ENCODE peak calls at places on chromosome 4, in four cellular contexts. D is lung, B is mucosa of descending colon, C is astrocyte. J is an unnamed sample.

GRCh38 chr4:26766142-26766541 is 94.5 kb upstream of the STIM2 start:
- DNase-seq in D (no peak), B (no peak), C (no peak), J (no peak)

GRCh38 chr4:74886490-74886889 is 46.4 kb upstream of the PARM1 start:
- DNase-seq in D (no peak), B (no peak), C (peak), J (peak)

GRCh38 chr4:2408401-2408958 is 10.0 kb downstream of the ZFYVE28 start:
- DNase-seq in D (no peak), B (peak), C (no peak), J (no peak)

GRCh38 chr4:105236202-105236916 is 89.7 kb downstream of the TET2 start:
- DNase-seq in D (no peak), B (no peak), C (no peak), J (no peak)

GRCh38 chr4:10458190-10458589 is 964 bp upstream of the ZNF518B start:
- DNase-seq in D (no peak), B (peak), C (no peak), J (no peak)

GRCh38 chr4:105710678-105711077 is 2.1 kb downstream of the GSTCD start:
- DNase-seq in D (no peak), B (no peak), C (no peak), J (no peak)

GRCh38 chr4:54657556-54658313 is at the start of gene KIT:
- DNase-seq in D (no peak), B (peak), C (no peak), J (peak)

GRCh38 chr4:149914101-149914500 is 98.5 kb upstream of the IQCM start:
- DNase-seq in D (no peak), B (no peak), C (no peak), J (no peak)

GRCh38 chr4:178027796-178028195 is 585.6 kb upstream of the AGA start:
- DNase-seq in D (no peak), B (no peak), C (no peak), J (no peak)

GRCh38 chr4:145043306-145043705 is 54.7 kb downstream of the ANAPC10 start:
- DNase-seq in D (no peak), B (no peak), C (peak), J (no peak)

GRCh38 chr4:138671106-138671505 is 344.5 kb upstream of the NOCT start:
- DNase-seq in D (no peak), B (no peak), C (no peak), J (no peak)

GRCh38 chr4:157290622-157291021 is 70.1 kb downstream of the GRIA2 start:
- DNase-seq in D (no peak), B (no peak), C (no peak), J (no peak)
- H3K4me3 ChIP-seq in D (no peak), B (no peak), C (no peak), J (no peak)

GRCh38 chr4:24734511-24734910 is 60.9 kb upstream of the SOD3 start:
- DNase-seq in D (no peak), B (no peak), C (peak), J (peak)
- TF ChIP-seq CTCF in D (no peak), B (no peak), C (no peak), J (no peak)

DNA sequence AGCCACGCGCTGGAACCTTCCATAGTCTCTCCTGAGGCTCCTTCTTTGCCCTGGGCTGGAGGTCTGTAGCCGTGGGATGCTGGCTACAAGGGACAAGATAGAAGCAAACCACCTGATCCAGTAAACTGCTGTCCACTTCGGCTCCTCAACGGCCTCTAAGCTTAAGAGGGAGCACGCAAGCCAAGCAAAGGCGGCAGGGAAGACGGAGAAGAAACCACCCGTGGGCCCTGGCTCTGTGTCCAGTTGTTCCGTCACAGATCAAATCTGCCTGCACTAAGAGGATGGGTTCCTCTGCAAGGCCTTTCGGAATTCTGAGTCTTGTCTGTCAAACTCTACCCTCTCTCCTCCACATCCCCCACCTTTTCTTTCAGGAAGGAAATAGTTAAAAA is 401 bp upstream of the EDNRA start:
- DNase-seq in D (no peak), B (no peak), C (no peak), J (no peak)
- H3K4me3 ChIP-seq in D (peak), B (no peak), C (peak), J (peak)

GRCh38 chr4:65007841-65008439 is 598.7 kb upstream of the TECRL start:
- DNase-seq in D (no peak), B (no peak), C (peak), J (peak)
- TF ChIP-seq CTCF in D (no peak), B (no peak), C (peak), J (peak)

GRCh38 chr4:154491731-154492249 is at the start of gene DCHS2:
- DNase-seq in D (no peak), B (peak), C (no peak), J (no peak)
- H3K4me3 ChIP-seq in D (no peak), B (no peak), C (peak), J (no peak)

GRCh38 chr4:110442309-110442708 is 33.6 kb upstream of the ENPEP start:
- DNase-seq in D (no peak), B (no peak), C (no peak), J (no peak)
- TF ChIP-seq CTCF in D (no peak), B (no peak), C (no peak), J (no peak)

GRCh38 chr4:156344397-156344796 is 390.7 kb upstream of the CTSO start:
- DNase-seq in D (no peak), B (no peak), C (no peak), J (no peak)

GRCh38 chr4:156347412-156348075 is 393.9 kb upstream of the CTSO start:
- DNase-seq in D (no peak), B (no peak), C (peak), J (peak)

DNA sequence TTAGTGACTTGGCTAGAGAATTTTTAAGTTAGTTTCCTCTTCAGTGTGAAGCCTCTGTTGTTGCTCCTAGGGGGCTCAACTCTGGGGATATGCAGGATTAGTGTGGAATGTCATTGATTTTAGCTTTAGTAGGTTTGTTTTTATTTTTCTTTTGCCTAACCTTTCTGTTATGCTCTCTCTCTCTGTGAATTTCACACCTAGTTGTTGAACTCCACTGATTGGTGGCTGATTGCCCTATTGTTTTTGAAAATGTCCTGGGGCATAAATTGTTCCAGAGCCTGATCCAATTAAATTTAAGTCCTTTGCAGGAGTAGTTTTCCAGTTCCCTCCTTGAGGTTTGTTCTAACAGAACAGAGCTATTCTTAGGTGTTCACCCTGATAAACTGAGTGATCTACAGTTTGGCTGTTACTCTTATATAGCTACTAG is 393.3 kb upstream of the CTSO start:
- DNase-seq in D (no peak), B (no peak), C (no peak), J (no peak)
- H3K4me3 ChIP-seq in D (no peak), B (no peak), C (no peak), J (no peak)

GRCh38 chr4:14868426-14868825 is 133.9 kb upstream of the CPEB2 start:
- DNase-seq in D (no peak), B (no peak), C (no peak), J (no peak)

GRCh38 chr4:14874990-14875389 is 127.3 kb upstream of the CPEB2 start:
- DNase-seq in D (no peak), B (no peak), C (no peak), J (no peak)

GRCh38 chr4:14867847-14868246 is 134.4 kb upstream of the CPEB2 start:
- DNase-seq in D (no peak), B (no peak), C (no peak), J (no peak)

GRCh38 chr4:14877246-14878220 is 124.7 kb upstream of the CPEB2 start:
- DNase-seq in D (peak), B (no peak), C (peak), J (peak)

DNA sequence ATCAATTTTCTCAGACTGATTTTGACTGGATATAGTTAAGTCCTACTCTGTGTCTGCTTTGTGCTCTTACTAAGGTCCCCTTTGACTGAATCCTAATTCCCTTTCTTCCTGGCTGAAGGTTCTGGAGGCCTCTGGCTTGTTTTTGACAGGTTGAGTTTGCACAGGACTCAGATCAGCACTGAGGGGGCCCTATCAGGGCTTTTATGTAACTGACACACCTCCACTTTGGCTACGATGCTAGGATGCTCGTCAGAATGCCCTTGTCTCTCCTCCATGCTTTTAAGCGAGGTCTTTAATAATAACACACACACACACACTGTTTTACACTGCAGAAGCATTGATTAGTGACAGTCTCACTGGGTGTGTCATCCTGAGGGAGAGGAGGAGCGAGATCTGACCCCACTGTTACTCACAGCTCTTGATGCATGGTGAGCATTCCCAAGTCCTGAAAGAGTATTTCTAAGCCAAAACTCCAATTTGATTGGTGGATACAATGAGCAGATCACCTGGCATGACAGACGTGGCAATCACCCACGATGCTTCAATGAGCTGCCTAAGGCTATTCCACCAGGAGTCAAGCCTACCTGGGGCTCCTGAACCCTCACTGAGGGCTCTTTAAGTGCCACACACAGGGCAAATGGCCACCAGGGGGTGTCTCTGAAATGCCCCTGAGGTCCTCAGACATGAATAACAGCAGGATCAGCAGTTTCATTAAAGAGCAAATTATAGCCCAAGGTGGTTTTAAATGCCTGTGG is 130.4 kb upstream of the CPEB2 start:
- DNase-seq in D (no peak), B (peak), C (no peak), J (no peak)
- TF ChIP-seq CTCF in D (no peak), B (no peak), C (no peak), J (peak)

GRCh38 chr4:96630839-96631238 is 790.9 kb downstream of the PDHA2 start:
- DNase-seq in D (no peak), B (no peak), C (no peak), J (no peak)
- H3K4me3 ChIP-seq in D (no peak), B (no peak), C (no peak), J (no peak)

GRCh38 chr4:153465583-153465921 is 608 bp upstream of the TMEM131L start:
- DNase-seq in D (peak), B (peak), C (no peak), J (peak)
- TF ChIP-seq CTCF in D (no peak), B (no peak), C (peak), J (peak)